ENCODE peak calls at places on chromosomes 13 and 19, in eight cellular contexts. O is heart right ventricle, J is AG09309, A is fibroblast of lung, B is NB4, U is fibroblast of villous mesenchyme, Y is left ventricle myocardium inferior, H is ascending aorta. L is an unnamed sample.

GRCh38 chr13:37413161-37413560 is 185.4 kb downstream of the POSTN start:
- DNase-seq in J (no peak), B (no peak), H (no peak), O (no peak), A (no peak), U (no peak), Y (no peak), L (no peak)

GRCh38 chr19:19552811-19553210 is 14.7 kb downstream of the CILP2 start:
- DNase-seq in Y (no peak), B (peak), J (no peak), U (no peak), A (peak), H (no peak), O (no peak), L (peak)

GRCh38 chr19:35400773-35401100 is 29.9 kb downstream of the GPR42 start:
- DNase-seq in B (no peak), A (no peak), Y (no peak), O (no peak), H (no peak), U (no peak), J (no peak), L (no peak)

GRCh38 chr19:16210168-16210567 is 12.5 kb downstream of the AP1M1 start:
- DNase-seq in U (no peak), A (no peak), J (no peak), H (no peak), B (no peak), O (no peak), Y (no peak), L (no peak)

GRCh38 chr13:42401376-42401775 is 129.4 kb downstream of the AKAP11 start:
- DNase-seq in U (no peak), A (no peak), O (no peak), Y (no peak), B (no peak), H (no peak), J (no peak), L (no peak)

GRCh38 chr13:36736119-36736726 is 62.4 kb downstream of the SERTM1 start:
- DNase-seq in B (peak), H (no peak), Y (no peak), O (peak), U (peak), J (peak), A (peak), L (peak)

GRCh38 chr19:1395194-1396018 is 5.9 kb downstream of the GAMT start:
- DNase-seq in B (no peak), H (no peak), O (no peak), Y (no peak), U (no peak), J (no peak), A (no peak), L (no peak)

GRCh38 chr19:42132030-42132628 is at the start of gene POU2F2:
- DNase-seq in B (peak), J (no peak), Y (peak), O (peak), A (no peak), H (peak), U (no peak), L (peak)

GRCh38 chr19:42397315-42398166 is 7.4 kb upstream of the CNFN start:
- DNase-seq in O (no peak), Y (no peak), U (no peak), A (no peak), H (no peak), B (no peak), J (no peak), L (no peak)

GRCh38 chr13:78602561-78603239 is 652 bp downstream of the POU4F1 start:
- DNase-seq in J (no peak), O (no peak), Y (no peak), U (no peak), A (no peak), H (no peak), B (peak), L (no peak)

GRCh38 chr19:48627211-48627864 is 8.0 kb downstream of the SPHK2 start:
- DNase-seq in B (peak), Y (no peak), O (no peak), J (no peak), U (no peak), A (no peak), H (no peak), L (no peak)

GRCh38 chr13:80262051-80262695 is 78.8 kb downstream of the SPRY2 start:
- DNase-seq in J (no peak), O (no peak), B (peak), U (no peak), A (no peak), Y (no peak), H (no peak), L (no peak)

GRCh38 chr19:3851254-3852176 is 17.3 kb downstream of the ZFR2 start:
- DNase-seq in J (no peak), O (no peak), H (no peak), Y (no peak), A (peak), B (no peak), U (no peak), L (no peak)

GRCh38 chr19:28737526-28737925 is 475.4 kb downstream of the UQCRFS1 start:
- DNase-seq in B (no peak), Y (no peak), J (no peak), A (no peak), U (no peak), H (no peak), O (no peak), L (no peak)

GRCh38 chr13:55517312-55517711 is 1623.4 kb upstream of the PRR20A start:
- DNase-seq in Y (no peak), J (no peak), O (no peak), B (peak), H (no peak), U (no peak), A (no peak), L (no peak)

GRCh38 chr13:114134111-114134943 is 1.9 kb upstream of the RASA3 start:
- DNase-seq in U (no peak), H (no peak), B (peak), A (no peak), Y (no peak), O (no peak), J (no peak), L (no peak)

GRCh38 chr13:48253849-48254248 is 20.8 kb downstream of the ITM2B start:
- DNase-seq in Y (no peak), O (no peak), B (no peak), A (no peak), J (no peak), U (peak), H (no peak), L (peak)

GRCh38 chr13:42780044-42780443 is 1.3 kb upstream of the FAM216B start:
- DNase-seq in O (no peak), H (no peak), A (no peak), B (no peak), U (no peak), J (no peak), Y (no peak), L (no peak)

GRCh38 chr13:61954092-61954491 is 538.4 kb upstream of the PCDH20 start:
- DNase-seq in O (no peak), J (no peak), U (peak), Y (no peak), A (peak), H (no peak), B (peak), L (peak)

GRCh38 chr13:40681341-40682051 is 15.1 kb upstream of the FOXO1 start:
- DNase-seq in Y (no peak), O (peak), U (no peak), J (no peak), A (peak), H (no peak), B (no peak), L (no peak)

GRCh38 chr13:44884076-44884729 is 105.1 kb downstream of the NUFIP1 start:
- DNase-seq in J (no peak), H (no peak), U (peak), O (no peak), A (peak), B (no peak), Y (no peak), L (peak)

GRCh38 chr13:20349564-20350379 is 117.7 kb upstream of the GJB6 start:
- DNase-seq in O (no peak), U (no peak), Y (no peak), H (no peak), J (no peak), A (no peak), B (no peak), L (no peak)

GRCh38 chr19:10554760-10555612 is 10.8 kb downstream of the KRI1 start:
- DNase-seq in H (no peak), O (no peak), J (no peak), A (no peak), Y (no peak), B (peak), U (no peak), L (no peak)

GRCh38 chr13:105920375-105920774 is 615.1 kb downstream of the EFNB2 start:
- DNase-seq in O (no peak), A (peak), Y (no peak), J (peak), H (no peak), B (peak), U (peak), L (peak)

GRCh38 chr13:111371211-111371610 is 50.8 kb downstream of the TEX29 start:
- DNase-seq in B (no peak), H (no peak), O (no peak), A (no peak), J (no peak), Y (no peak), U (peak), L (no peak)

DNA sequence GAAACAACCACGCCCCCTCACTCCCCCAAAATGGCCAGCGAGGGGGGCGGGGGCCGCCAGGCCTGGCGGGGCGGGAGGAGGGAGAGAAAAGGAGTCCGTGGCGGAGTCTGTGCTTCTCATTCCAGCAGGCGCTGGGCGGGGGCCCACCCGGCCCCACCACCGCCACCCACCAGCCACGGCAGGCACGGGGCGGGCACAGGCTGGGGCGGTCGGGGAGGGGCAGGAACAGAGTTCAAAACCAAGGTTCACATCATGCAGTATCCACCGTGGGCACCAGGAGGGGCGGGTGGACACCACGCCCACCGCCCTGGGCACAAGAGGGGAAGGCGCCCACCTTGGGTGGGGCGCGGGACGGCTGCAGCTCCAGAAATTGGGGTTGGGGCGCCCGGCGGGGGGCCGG is 12.8 kb downstream of the DPF1 start:
- DNase-seq in A (no peak), O (no peak), Y (no peak), U (no peak), H (no peak), J (no peak), B (no peak), L (no peak)
- H3K4me3 ChIP-seq in A (no peak), O (no peak), Y (peak), U (peak), H (peak), J (no peak), B (no peak), L (no peak)

GRCh38 chr13:97020194-97020593 is 25.9 kb upstream of the OXGR1 start:
- DNase-seq in B (no peak), H (no peak), O (no peak), J (no peak), A (no peak), Y (no peak), U (no peak), L (no peak)
- H3K4me3 ChIP-seq in B (no peak), H (no peak), O (no peak), J (no peak), A (no peak), Y (no peak), U (no peak), L (no peak)

DNA sequence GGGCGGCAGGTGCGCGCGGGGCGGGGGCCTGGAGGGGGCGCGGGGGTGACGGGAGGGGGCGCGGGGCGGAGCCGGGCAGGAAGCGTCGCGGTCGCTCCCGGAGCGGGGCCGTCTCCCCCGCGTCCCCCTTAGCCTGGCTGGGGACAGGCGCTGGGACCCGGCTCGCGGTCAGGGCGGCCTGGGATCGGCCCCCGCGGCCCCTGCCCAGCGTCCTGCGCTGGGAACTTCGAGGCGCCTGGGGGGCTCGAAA is 74.7 kb upstream of the MCF2L start:
- DNase-seq in U (no peak), J (no peak), A (no peak), Y (no peak), O (no peak), B (peak), H (no peak), L (no peak)
- H3K4me3 ChIP-seq in U (peak), J (no peak), A (no peak), Y (peak), O (peak), B (no peak), H (peak), L (no peak)

GRCh38 chr13:75318138-75318833 is 163.7 kb downstream of the TBC1D4 start:
- DNase-seq in O (no peak), B (no peak), J (no peak), A (no peak), Y (no peak), U (no peak), H (no peak), L (no peak)

GRCh38 chr13:75310005-75310580 is 171.9 kb downstream of the TBC1D4 start:
- DNase-seq in U (no peak), Y (no peak), B (peak), J (no peak), A (no peak), O (no peak), H (no peak), L (no peak)

GRCh38 chr13:75316427-75316826 is 165.5 kb downstream of the TBC1D4 start:
- DNase-seq in Y (no peak), J (no peak), O (no peak), A (peak), U (peak), B (peak), H (no peak), L (peak)

GRCh38 chr13:75308222-75308621 is 173.7 kb downstream of the TBC1D4 start:
- DNase-seq in J (no peak), H (no peak), U (no peak), O (no peak), Y (no peak), B (no peak), A (peak), L (no peak)

GRCh38 chr13:75312884-75313520 is 169.0 kb downstream of the TBC1D4 start:
- DNase-seq in Y (no peak), B (peak), U (no peak), H (no peak), J (no peak), A (no peak), O (no peak), L (no peak)
- H3K4me3 ChIP-seq in Y (no peak), B (no peak), U (no peak), H (no peak), J (no peak), A (no peak), O (no peak), L (no peak)

GRCh38 chr19:39842693-39843435 is 3.3 kb downstream of the FBL start:
- DNase-seq in Y (no peak), B (no peak), U (no peak), H (no peak), J (no peak), O (no peak), A (no peak), L (no peak)
- H3K4me3 ChIP-seq in Y (no peak), B (peak), U (peak), H (peak), J (no peak), O (no peak), A (peak), L (peak)

GRCh38 chr19:55319786-55320185 is 5.4 kb downstream of the TMEM150B start:
- DNase-seq in B (no peak), H (no peak), A (peak), U (peak), J (no peak), O (peak), Y (peak), L (peak)
- H3K4me3 ChIP-seq in B (no peak), H (no peak), A (no peak), U (no peak), J (no peak), O (no peak), Y (peak), L (no peak)

GRCh38 chr13:51229731-51230130 is 7.5 kb downstream of the FAM124A start:
- DNase-seq in B (no peak), O (no peak), U (peak), J (no peak), H (no peak), Y (no peak), A (no peak), L (no peak)

GRCh38 chr13:51230473-51231105 is 8.4 kb downstream of the FAM124A start:
- DNase-seq in A (peak), Y (peak), U (peak), B (no peak), O (peak), H (no peak), J (peak), L (peak)

GRCh38 chr13:51231456-51231855 is 9.3 kb downstream of the FAM124A start:
- DNase-seq in B (no peak), J (no peak), Y (no peak), H (no peak), O (no peak), U (no peak), A (no peak), L (no peak)

GRCh38 chr13:51225034-51225433 is 2.8 kb downstream of the FAM124A start:
- DNase-seq in H (no peak), B (peak), U (peak), Y (no peak), O (no peak), J (no peak), A (no peak), L (no peak)

DNA sequence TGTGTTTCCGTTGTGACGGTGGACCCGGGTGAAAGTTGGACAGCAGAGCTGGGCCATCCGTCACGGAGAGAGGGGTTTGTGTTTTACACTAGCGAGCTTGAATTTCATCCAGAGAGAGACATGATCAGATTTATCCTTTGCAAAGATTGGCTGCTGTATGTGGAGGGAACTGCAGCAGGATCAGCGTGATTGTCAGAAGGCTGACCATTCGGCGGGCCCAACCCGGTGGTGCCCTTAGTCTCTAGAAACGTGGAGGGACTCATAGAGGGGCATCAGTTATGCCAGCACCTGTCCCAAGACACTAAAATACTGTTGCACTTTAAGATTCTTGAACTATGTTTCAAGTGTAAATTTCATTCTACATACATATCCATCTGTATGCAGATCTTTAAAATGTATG is 6.9 kb downstream of the FAM124A start:
- DNase-seq in J (no peak), O (no peak), U (no peak), Y (no peak), A (no peak), H (no peak), B (no peak), L (no peak)
- H3K4me3 ChIP-seq in J (no peak), O (no peak), U (no peak), Y (no peak), A (no peak), H (no peak), B (no peak), L (no peak)

GRCh38 chr13:98299954-98300350 is 122.9 kb upstream of the RNF113B start:
- DNase-seq in A (no peak), O (no peak), U (peak), Y (no peak), H (no peak), B (no peak), J (no peak), L (no peak)

GRCh38 chr13:98298599-98298998 is 121.5 kb upstream of the RNF113B start:
- DNase-seq in J (no peak), A (no peak), O (no peak), B (no peak), H (no peak), U (no peak), Y (no peak), L (no peak)

GRCh38 chr13:98301721-98302120 is 124.7 kb upstream of the RNF113B start:
- DNase-seq in B (no peak), A (peak), Y (no peak), J (no peak), U (peak), H (no peak), O (no peak), L (peak)

GRCh38 chr13:98299243-98299953 is 122.3 kb upstream of the RNF113B start:
- DNase-seq in B (no peak), Y (no peak), J (no peak), A (peak), H (no peak), O (no peak), U (no peak), L (peak)

DNA sequence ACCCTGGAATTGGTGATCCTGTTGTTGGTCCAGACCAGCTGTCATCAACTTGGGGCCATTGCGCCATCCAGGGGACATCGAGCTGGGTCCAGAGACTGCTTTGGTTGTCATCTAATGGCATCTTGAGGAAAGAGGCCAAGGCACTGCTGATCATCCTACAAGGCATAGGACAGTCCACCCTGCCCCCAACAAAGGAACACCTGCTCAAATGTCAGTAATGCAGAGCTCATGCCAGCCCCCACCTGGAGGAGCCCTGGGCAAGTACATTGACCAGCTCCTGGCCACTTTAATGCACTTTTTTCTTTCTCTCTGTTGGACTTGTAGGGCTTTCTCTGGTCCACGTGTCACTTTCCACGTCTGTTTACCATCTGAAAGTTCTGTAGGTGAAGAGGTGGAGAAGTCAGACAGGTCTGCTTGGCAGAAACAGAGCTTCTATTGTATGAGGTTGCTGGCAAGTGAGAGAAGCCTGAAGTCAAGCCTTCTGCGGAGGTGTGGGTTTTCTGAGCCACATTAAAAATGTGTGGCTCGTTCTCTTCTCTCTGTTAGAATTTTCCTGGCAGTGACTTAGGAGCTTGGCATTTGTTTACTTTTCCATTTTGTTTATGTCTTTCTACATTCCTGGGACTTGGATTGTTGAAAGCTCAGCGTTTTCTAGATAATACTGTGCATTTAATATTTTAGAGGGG is 124.0 kb upstream of the RNF113B start:
- DNase-seq in H (no peak), O (no peak), U (peak), B (no peak), J (no peak), A (peak), Y (no peak), L (peak)
- H3K4me3 ChIP-seq in H (no peak), O (no peak), U (peak), B (no peak), J (no peak), A (peak), Y (no peak), L (no peak)